ENCODE peak calls at places on chromosomes 13 and 19, in seven cellular contexts. E, M, P, X, B, I and K are unnamed samples.

GRCh38 chr13:71218960-71219359 is 648.0 kb downstream of the DACH1 start:
- DNase-seq in X (no peak), I (no peak), M (no peak), B (no peak), P (no peak), E (no peak), K (peak; percentile 11)

GRCh38 chr13:46962286-46962941 is 65.6 kb upstream of the HTR2A start:
- DNase-seq in B (no peak), I (no peak), M (peak; percentile 67), P (no peak), E (no peak), X (no peak), K (no peak)

GRCh38 chr19:16876904-16877361 is 11.9 kb upstream of the F2RL3 start:
- DNase-seq in B (no peak), M (peak; percentile 81), P (no peak), X (no peak), E (no peak), I (no peak), K (no peak)

GRCh38 chr13:48875071-48875470 is 100.6 kb upstream of the FNDC3A start:
- DNase-seq in B (no peak), M (no peak), X (no peak), P (no peak), E (no peak), I (no peak), K (no peak)

GRCh38 chr19:54141356-54141755 is 3.8 kb downstream of the CNOT3 start:
- DNase-seq in I (no peak), B (no peak), X (no peak), E (no peak), M (no peak), P (no peak), K (no peak)

GRCh38 chr13:21579754-21580316 is 24.1 kb downstream of the MICU2 start:
- DNase-seq in E (no peak), I (no peak), P (no peak), M (no peak), B (no peak), X (no peak), K (no peak)

GRCh38 chr13:46893820-46894533 is 2.9 kb downstream of the HTR2A start:
- DNase-seq in M (peak; percentile 31), X (no peak), B (peak; percentile 68), E (peak; percentile 61), I (peak; percentile 93), P (peak; percentile 73), K (no peak)

GRCh38 chr13:110396913-110397379 is 89.9 kb downstream of the COL4A2 start:
- DNase-seq in M (peak; percentile 97), P (peak; percentile 77), E (no peak), I (peak; percentile 94), B (peak; percentile 52), X (peak; percentile 93), K (no peak)

GRCh38 chr19:40411125-40411842 is 1.9 kb downstream of the PRX start:
- DNase-seq in P (peak; percentile 64), I (no peak), B (no peak), M (no peak), E (no peak), X (no peak), K (no peak)

GRCh38 chr19:48660854-48661731 is 11.7 kb downstream of the NTN5 start:
- DNase-seq in B (peak; percentile 80), E (peak; percentile 79), I (peak; percentile 93), M (peak; percentile 83), P (peak; percentile 86), X (peak; percentile 73), K (peak; percentile 85)

DNA sequence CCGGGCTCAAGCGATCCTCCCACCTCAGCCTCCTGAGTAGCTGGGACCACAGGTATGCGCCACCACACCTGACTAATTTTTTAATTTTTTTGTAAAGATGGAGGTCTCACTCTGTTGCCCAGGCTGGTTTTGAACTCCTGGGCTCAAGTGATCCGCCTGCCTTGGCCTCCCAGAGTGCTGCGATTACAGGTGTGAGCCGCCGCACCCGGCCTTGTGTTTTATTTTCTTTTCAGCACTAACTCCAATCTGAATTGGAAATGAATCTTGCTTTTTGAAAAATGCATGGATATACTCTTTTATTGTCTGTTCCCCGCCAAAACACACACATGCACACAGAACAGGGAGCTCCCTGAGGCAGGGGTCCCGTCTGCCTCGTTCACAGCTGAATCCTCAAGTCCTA is 1.3 kb upstream of the ISOC2 start:
- DNase-seq in B (no peak), I (no peak), X (no peak), M (no peak), P (no peak), E (no peak), K (no peak)
- H3K27me3 ChIP-seq in B (no peaks in the 10 kb centered on the region), I (no peaks in the 10 kb centered on the region), X (no peaks in the 10 kb centered on the region), M (no peaks in the 10 kb centered on the region), P (no peaks in the 10 kb centered on the region), E (no peaks in the 10 kb centered on the region), K (no peaks in the 10 kb centered on the region)

GRCh38 chr13:78599911-78600310 is 3.4 kb downstream of the POU4F1 start:
- DNase-seq in E (no peak), X (no peak), B (no peak), I (no peak), M (no peak), P (no peak), K (no peak)
- H3K4me3 ChIP-seq in E (no peak overlapping the region), X (no peak overlapping the region), B (no peak overlapping the region), I (no peak overlapping the region), M (no peak overlapping the region), P (no peak overlapping the region), K (no peak overlapping the region)

GRCh38 chr13:114318624-114319023 is 4.3 kb downstream of the CHAMP1 start:
- DNase-seq in E (no peak), M (no peak), X (no peak), I (no peak), P (no peak), B (no peak), K (no peak)
- H3K27ac ChIP-seq in E (no peak overlapping the region), M (no peak overlapping the region), X (no peak overlapping the region), I (no peak overlapping the region), P (no peak overlapping the region), B (no peak overlapping the region), K (no peak overlapping the region)

GRCh38 chr19:31436121-31436776 is 87.0 kb upstream of the TSHZ3 start:
- DNase-seq in M (peak; percentile 60), X (no peak), E (no peak), B (no peak), P (no peak), I (no peak), K (no peak)
- H3K27me3 ChIP-seq in M (no peaks in the 10 kb centered on the region), X (no peaks in the 10 kb centered on the region), E (no peaks in the 10 kb centered on the region), B (no peaks in the 10 kb centered on the region), P (peaks cover 36% of the 10 kb centered on the region), I (no peaks in the 10 kb centered on the region), K (no peaks in the 10 kb centered on the region)

DNA sequence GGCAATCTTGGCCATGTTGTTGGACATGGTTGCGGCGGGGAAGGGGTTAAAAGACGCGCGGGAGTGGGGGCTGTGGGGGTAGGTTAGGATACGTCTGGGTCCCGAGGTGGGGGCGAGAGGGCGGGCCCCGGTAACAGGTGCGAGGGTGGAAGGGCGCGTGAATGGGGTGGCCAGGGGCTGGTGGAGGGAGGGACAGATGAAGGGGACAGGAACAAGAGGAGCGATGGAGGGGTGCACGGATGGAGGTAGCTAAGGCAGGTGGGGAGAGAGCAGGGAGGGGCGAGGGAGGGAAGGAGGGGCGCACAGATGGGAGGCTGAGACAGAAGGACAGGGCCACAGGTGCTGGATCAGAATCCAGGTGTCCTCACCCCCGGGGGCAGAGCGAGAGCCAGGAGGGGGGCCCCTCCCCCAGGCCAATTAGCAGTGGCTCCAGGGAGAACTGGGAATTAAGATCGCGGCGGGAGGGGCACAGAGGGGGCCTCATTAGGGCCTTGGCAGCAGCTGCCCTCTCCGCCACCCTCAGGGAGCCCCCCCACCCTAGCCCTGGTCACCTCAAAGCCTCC is 1.3 kb downstream of the GNG8 start:
- DNase-seq in P (no peak), X (no peak), M (no peak), E (no peak), I (no peak), B (no peak), K (no peak)
- H3K4me3 ChIP-seq in P (peak overlapping the region; percentile 48), X (peak overlapping the region; percentile 65), M (peak overlapping the region; percentile 20), E (peak overlapping the region; percentile 25), I (no peak overlapping the region), B (no peak overlapping the region), K (peak overlapping the region; percentile 51)

GRCh38 chr19:34380639-34381241 is 15.7 kb downstream of the GPI start:
- DNase-seq in E (no peak), X (no peak), P (no peak), I (no peak), B (no peak), M (no peak), K (no peak)
- H3K27ac ChIP-seq in E (no peak overlapping the region), X (no peak overlapping the region), P (no peak overlapping the region), I (no peak overlapping the region), B (no peak overlapping the region), M (no peak overlapping the region), K (no peak overlapping the region)

GRCh38 chr19:3821857-3822364 is 35.7 kb upstream of the MATK start:
- DNase-seq in X (no peak), M (no peak), E (peak; percentile 87), B (peak; percentile 72), I (peak; percentile 88), P (peak; percentile 76), K (peak; percentile 39)
- H3K27me3 ChIP-seq in X (no peaks in the 10 kb centered on the region), M (peaks cover 4% of the 10 kb centered on the region), E (no peaks in the 10 kb centered on the region), B (no peaks in the 10 kb centered on the region), I (no peaks in the 10 kb centered on the region), P (peaks cover 13% of the 10 kb centered on the region), K (no peaks in the 10 kb centered on the region)